ENCODE peak calls at places on chromosomes 1 and 21, in five cellular contexts. M, A, G, Q and I are unnamed samples.

GRCh38 chr1:31694910-31695300 is 8.9 kb downstream of the COL16A1 start:
- DNase-seq in M (no peak), A (no peak), G (no peak), Q (no peak), I (no peak)

GRCh38 chr1:18714404-18715175 is 83.9 kb downstream of the PAX7 start:
- DNase-seq in M (no peak), A (no peak), G (no peak), Q (no peak), I (no peak)

GRCh38 chr1:119143716-119144115 is 3.3 kb upstream of the WARS2 start:
- DNase-seq in M (no peak), A (no peak), G (no peak), Q (no peak), I (no peak)

GRCh38 chr1:78587213-78587612 is 33.0 kb upstream of the IFI44L start:
- DNase-seq in M (no peak), A (no peak), G (no peak), Q (no peak), I (no peak)

GRCh38 chr1:6121021-6121421 is 59.1 kb downstream of the CHD5 start:
- DNase-seq in M (no peak), A (no peak), G (no peak), Q (no peak), I (no peak)

GRCh38 chr1:92961896-92962752 is 862 bp upstream of the DIPK1A start:
- DNase-seq in M (no peak), A (peak), G (no peak), Q (peak), I (peak)

GRCh38 chr1:77889240-77889637 is 815 bp downstream of the NEXN start:
- DNase-seq in M (no peak), A (no peak), G (no peak), Q (peak), I (peak)

GRCh38 chr1:6358757-6359567 is 34.6 kb downstream of the ACOT7 start:
- DNase-seq in M (no peak), A (no peak), G (peak), Q (no peak), I (no peak)

GRCh38 chr1:202235856-202236837 is 42.5 kb downstream of the LGR6 start:
- DNase-seq in M (peak), A (peak), G (peak), Q (peak), I (peak)

GRCh38 chr1:209045326-209046057 is 538.0 kb upstream of the CAMK1G start:
- DNase-seq in M (no peak), A (no peak), G (no peak), Q (no peak), I (no peak)

GRCh38 chr1:43039228-43040055 is 80.8 kb upstream of the SLC2A1 start:
- DNase-seq in M (no peak), A (no peak), G (no peak), Q (peak), I (no peak)

GRCh38 chr1:3195480-3195815 is 126.4 kb downstream of the PRDM16 start:
- DNase-seq in M (no peak), A (no peak), G (no peak), Q (no peak), I (no peak)

GRCh38 chr1:212302745-212303383 is 17.7 kb downstream of the PPP2R5A start:
- DNase-seq in M (no peak), A (no peak), G (no peak), Q (no peak), I (no peak)

GRCh38 chr1:66893712-66894111 is 30.9 kb downstream of the DNAI4 start:
- DNase-seq in M (no peak), A (no peak), G (no peak), Q (no peak), I (no peak)

GRCh38 chr1:29176567-29176966 is 5.1 kb downstream of the SRSF4 start:
- DNase-seq in M (no peak), A (no peak), G (no peak), Q (no peak), I (no peak)

GRCh38 chr1:33300673-33301072 is 20.2 kb downstream of the A3GALT2 start:
- DNase-seq in M (no peak), A (no peak), G (no peak), Q (no peak), I (no peak)

GRCh38 chr1:246632584-246633168 is 66.4 kb downstream of the CNST start:
- DNase-seq in M (no peak), A (no peak), G (no peak), Q (no peak), I (no peak)

GRCh38 chr21:33116669-33117267 is 46.8 kb downstream of the OLIG1 start:
- DNase-seq in M (no peak), A (no peak), G (no peak), Q (no peak), I (no peak)

GRCh38 chr1:66446261-66447001 is 87.5 kb upstream of the SGIP1 start:
- DNase-seq in M (no peak), A (peak), G (peak), Q (peak), I (no peak)

GRCh38 chr1:113929750-113930498 is 800 bp downstream of the HIPK1 start:
- DNase-seq in M (no peak), A (peak), G (no peak), Q (no peak), I (peak)

GRCh38 chr1:15934211-15935055 is 41.5 kb downstream of the ZBTB17 start:
- DNase-seq in M (no peak), A (no peak), G (no peak), Q (no peak), I (no peak)
- TF ChIP-seq POLR2AphosphoS5 in M (no peak), A (no peak), G (peak), Q (no peak), I (no peak)

GRCh38 chr1:54980528-54981241 is at the start of gene TMEM61:
- DNase-seq in M (no peak), A (no peak), G (no peak), Q (no peak), I (no peak)
- TF ChIP-seq POLR2A in M (no peak), A (no peak), G (no peak), Q (no peak), I (no peak)

GRCh38 chr1:8061673-8062386 is 35.7 kb upstream of the ERRFI1 start:
- DNase-seq in M (no peak), A (no peak), G (no peak), Q (no peak), I (no peak)
- TF ChIP-seq TAF1 in M (no peak), A (no peak), G (no peak), Q (no peak), I (no peak)

DNA sequence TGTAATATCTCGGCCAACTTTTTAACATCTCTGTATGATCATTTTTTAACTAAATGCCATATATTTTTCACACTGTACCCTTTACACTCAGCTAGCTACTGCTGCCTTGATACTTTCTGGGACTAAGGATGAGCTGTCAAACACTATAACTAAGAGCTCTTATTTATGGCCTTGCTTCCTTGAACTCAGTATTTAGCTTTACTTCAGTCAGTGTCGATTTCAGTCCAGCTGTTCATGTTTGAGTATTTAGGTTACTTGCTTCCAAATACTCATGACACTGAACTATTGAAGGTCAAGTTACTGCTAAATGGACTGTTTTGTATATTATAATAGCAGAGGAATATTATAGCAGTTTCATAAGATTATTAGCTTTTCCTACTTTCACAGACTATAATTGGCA is 25.9 kb upstream of the USP25 start:
- DNase-seq in M (no peak), A (no peak), G (no peak), Q (no peak), I (no peak)
- TF ChIP-seq POLR2AphosphoS5 in M (no peak), A (no peak), G (no peak), Q (no peak), I (no peak)